ENCODE peak calls at places on chromosomes 3 and 15, in six cellular contexts. One of them, this sample, is unnamed.

GRCh38 chr3:14510838-14511622 is 29.1 kb downstream of the GRIP2 start:
- DNase-seq in NCI-H2029: no peak
- DNase-seq in fibroblast of mammary gland: no peak
- DNase-seq in caudate nucleus: no peak
- DNase-seq in naive thymus-derived CD8-positive, alpha-beta T cell: no peak
- DNase-seq in iris pigment epithelial cell: no peak
- DNase-seq in this sample: no peak

GRCh38 chr3:15726881-15727280 is 70.9 kb downstream of the ANKRD28 start:
- DNase-seq in NCI-H2029: no peak
- DNase-seq in fibroblast of mammary gland: no peak
- DNase-seq in caudate nucleus: no peak
- DNase-seq in naive thymus-derived CD8-positive, alpha-beta T cell: no peak
- DNase-seq in iris pigment epithelial cell: no peak
- DNase-seq in this sample: no peak

GRCh38 chr3:155853214-155854146 is 747 bp downstream of the SLC33A1 start:
- DNase-seq in NCI-H2029: no peak
- DNase-seq in fibroblast of mammary gland: peak; percentile 23
- DNase-seq in caudate nucleus: no peak
- DNase-seq in naive thymus-derived CD8-positive, alpha-beta T cell: no peak
- DNase-seq in iris pigment epithelial cell: peak; percentile 31
- DNase-seq in this sample: peak; percentile 58

GRCh38 chr3:16377196-16377595 is 112.2 kb downstream of the OXNAD1 start:
- DNase-seq in NCI-H2029: no peak
- DNase-seq in fibroblast of mammary gland: no peak
- DNase-seq in caudate nucleus: no peak
- DNase-seq in naive thymus-derived CD8-positive, alpha-beta T cell: peak; percentile 84
- DNase-seq in iris pigment epithelial cell: no peak
- DNase-seq in this sample: no peak

GRCh38 chr15:63917588-63918316 is 84.0 kb upstream of the HERC1 start:
- DNase-seq in NCI-H2029: no peak
- DNase-seq in fibroblast of mammary gland: no peak
- DNase-seq in caudate nucleus: no peak
- DNase-seq in naive thymus-derived CD8-positive, alpha-beta T cell: no peak
- DNase-seq in iris pigment epithelial cell: no peak
- DNase-seq in this sample: no peak

GRCh38 chr3:37856381-37856780 is 5.3 kb upstream of the CTDSPL start:
- DNase-seq in NCI-H2029: no peak
- DNase-seq in fibroblast of mammary gland: no peak
- DNase-seq in caudate nucleus: no peak
- DNase-seq in naive thymus-derived CD8-positive, alpha-beta T cell: no peak
- DNase-seq in iris pigment epithelial cell: no peak
- DNase-seq in this sample: no peak

GRCh38 chr3:11085078-11085840 is 69.0 kb upstream of the HRH1 start:
- DNase-seq in NCI-H2029: no peak
- DNase-seq in fibroblast of mammary gland: peak; percentile 56
- DNase-seq in caudate nucleus: no peak
- DNase-seq in naive thymus-derived CD8-positive, alpha-beta T cell: no peak
- DNase-seq in iris pigment epithelial cell: no peak
- DNase-seq in this sample: no peak

GRCh38 chr15:66167854-66168253 is 85.7 kb downstream of the MEGF11 start:
- DNase-seq in NCI-H2029: no peak
- DNase-seq in fibroblast of mammary gland: no peak
- DNase-seq in caudate nucleus: no peak
- DNase-seq in naive thymus-derived CD8-positive, alpha-beta T cell: no peak
- DNase-seq in iris pigment epithelial cell: no peak
- DNase-seq in this sample: no peak

GRCh38 chr3:132347811-132348210 is 30.6 kb downstream of the ACP3 start:
- DNase-seq in NCI-H2029: no peak
- DNase-seq in fibroblast of mammary gland: no peak
- DNase-seq in caudate nucleus: no peak
- DNase-seq in naive thymus-derived CD8-positive, alpha-beta T cell: no peak
- DNase-seq in iris pigment epithelial cell: no peak
- DNase-seq in this sample: no peak